ENCODE peak calls at places on chromosome 4, in nine cellular contexts. Y is endodermal cell; A is CD8-positive, alpha-beta T cell; Z is AG04450; U is AG10803; Q is esophagus muscularis mucosa; T is ovary; F is fibroblast of mammary gland; E is lower lobe of right lung. M is an unnamed sample.

GRCh38 chr4:140057693-140058092 is 96.3 kb downstream of the MAML3 start:
- DNase-seq in A (no peak), E (no peak), T (no peak), U (no peak), F (no peak), Y (no peak), Z (no peak), Q (no peak), M (no peak)

GRCh38 chr4:152246659-152247058 is 289.2 kb downstream of the FBXW7 start:
- DNase-seq in T (no peak), Q (peak; percentile 83), A (peak; percentile 70), U (no peak), Y (no peak), Z (no peak), F (no peak), E (no peak), M (no peak)

GRCh38 chr4:76589872-76590846 is 155.1 kb downstream of the SHROOM3 start:
- DNase-seq in Z (peak; percentile 87), Y (peak; percentile 94), A (no peak), T (peak; percentile 58), U (peak; percentile 99), F (peak; percentile 60), Q (no peak), E (peak; percentile 81), M (peak; percentile 90)

GRCh38 chr4:113636877-113637276 is 124.7 kb downstream of the CAMK2D start:
- DNase-seq in Q (no peak), Y (no peak), T (no peak), U (peak; percentile 60), Z (peak; percentile 20), E (no peak), A (peak; percentile 54), F (peak; percentile 47), M (peak; percentile 19)

GRCh38 chr4:11506194-11506593 is 77.5 kb upstream of the HS3ST1 start:
- DNase-seq in Y (no peak), Q (no peak), U (no peak), F (no peak), E (no peak), T (no peak), Z (no peak), A (no peak), M (no peak)

GRCh38 chr4:118734491-118735205 is 49.5 kb downstream of the METTL14 start:
- DNase-seq in A (no peak), U (no peak), T (no peak), Q (no peak), Z (no peak), Y (no peak), F (no peak), E (no peak), M (no peak)

GRCh38 chr4:132530846-132531245 is 618.2 kb upstream of the PCDH10 start:
- DNase-seq in F (no peak), Q (no peak), T (no peak), Y (no peak), A (no peak), E (no peak), Z (no peak), U (no peak), M (no peak)

GRCh38 chr4:6893449-6894085 is 16.1 kb upstream of the TBC1D14 start:
- DNase-seq in Q (no peak), T (no peak), U (peak; percentile 46), E (no peak), F (no peak), A (no peak), Z (peak; percentile 55), Y (no peak), M (no peak)

GRCh38 chr4:71841336-71841735 is 57.5 kb upstream of the GC start:
- DNase-seq in F (no peak), A (no peak), Q (no peak), U (no peak), E (no peak), Y (no peak), Z (no peak), T (no peak), M (no peak)

GRCh38 chr4:140754918-140755810 is 1.0 kb downstream of the TBC1D9 start:
- DNase-seq in U (no peak), Q (no peak), E (no peak), F (no peak), Z (no peak), A (no peak), Y (no peak), T (no peak), M (no peak)

GRCh38 chr4:19774690-19775256 is 476.9 kb upstream of the SLIT2 start:
- DNase-seq in T (no peak), Y (no peak), Z (no peak), A (no peak), U (no peak), E (no peak), F (peak; percentile 23), Q (no peak), M (no peak)

GRCh38 chr4:45939056-45939455 is 184.8 kb downstream of the GABRG1 start:
- DNase-seq in Y (no peak), Z (no peak), A (no peak), T (no peak), F (no peak), U (no peak), Q (no peak), E (no peak), M (no peak)

GRCh38 chr4:45946699-45947098 is 177.2 kb downstream of the GABRG1 start:
- DNase-seq in Y (no peak), A (no peak), T (no peak), U (no peak), Z (no peak), Q (no peak), E (no peak), F (no peak), M (peak; percentile 16)

DNA sequence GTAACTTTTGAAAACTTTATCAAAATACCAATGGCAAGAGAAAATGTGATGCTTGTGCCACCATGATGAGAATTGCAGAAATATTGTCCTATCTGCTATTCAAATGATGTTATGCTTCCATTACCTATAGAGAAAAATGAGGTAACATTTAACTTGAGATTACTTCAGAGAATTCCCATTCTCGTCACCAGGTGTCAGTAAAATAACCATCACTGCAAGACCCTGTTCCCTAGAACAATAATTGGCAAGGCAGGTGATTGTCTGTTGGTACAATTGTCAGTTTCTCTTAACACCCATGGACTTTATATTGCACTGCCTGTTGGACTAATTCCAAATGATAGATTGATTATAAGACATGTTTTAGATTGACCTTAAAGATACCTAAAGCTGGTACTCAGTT is 179.9 kb downstream of the GABRG1 start:
- DNase-seq in Z (no peak), Q (no peak), E (no peak), T (no peak), U (no peak), F (no peak), A (no peak), Y (no peak), M (no peak)
- TF ChIP-seq CTCF in Z (no peak), Q (no peak), E (no peak), T (no peak), U (no peak), F (no peak), A (no peak), Y (peak; percentile 39), M (no peak)

GRCh38 chr4:101222156-101222845 is 125.0 kb downstream of the PPP3CA start:
- DNase-seq in A (no peak), Z (no peak), Q (no peak), Y (no peak), U (no peak), F (peak; percentile 25), E (no peak), T (no peak), M (no peak)
- TF ChIP-seq CTCF in A (no peak), Z (no peak), Q (no peak), Y (no peak), U (no peak), F (no peak), E (no peak), T (no peak), M (no peak)

GRCh38 chr4:17597517-17597916 is 16.9 kb upstream of the MED28 start:
- DNase-seq in F (peak; percentile 14), A (no peak), Q (no peak), Y (peak; percentile 61), T (no peak), Z (no peak), E (no peak), U (peak; percentile 6), M (no peak)
- TF ChIP-seq CTCF in F (peak; percentile 37), A (no peak), Q (no peak), Y (peak; percentile 68), T (no peak), Z (peak; percentile 51), E (no peak), U (peak; percentile 41), M (peak; percentile 66)

GRCh38 chr4:25427871-25428270 is 50.8 kb downstream of the ANAPC4 start:
- DNase-seq in T (no peak), A (no peak), E (no peak), Y (no peak), U (no peak), Q (no peak), F (no peak), Z (no peak), M (no peak)
- TF ChIP-seq CTCF in T (no peak), A (no peak), E (no peak), Y (peak; percentile 50), U (no peak), Q (no peak), F (no peak), Z (no peak), M (no peak)

GRCh38 chr4:26839016-26839415 is 21.6 kb upstream of the STIM2 start:
- DNase-seq in U (no peak), E (no peak), Z (no peak), F (no peak), A (no peak), T (no peak), Y (no peak), Q (no peak), M (peak; percentile 9)

GRCh38 chr4:26838055-26838842 is 22.4 kb upstream of the STIM2 start:
- DNase-seq in A (no peak), T (no peak), E (no peak), U (no peak), F (no peak), Z (no peak), Q (no peak), Y (peak; percentile 52), M (no peak)

GRCh38 chr4:26836539-26836938 is 24.1 kb upstream of the STIM2 start:
- DNase-seq in Q (no peak), F (no peak), Y (peak; percentile 60), Z (no peak), U (no peak), A (no peak), T (no peak), E (no peak), M (no peak)

DNA sequence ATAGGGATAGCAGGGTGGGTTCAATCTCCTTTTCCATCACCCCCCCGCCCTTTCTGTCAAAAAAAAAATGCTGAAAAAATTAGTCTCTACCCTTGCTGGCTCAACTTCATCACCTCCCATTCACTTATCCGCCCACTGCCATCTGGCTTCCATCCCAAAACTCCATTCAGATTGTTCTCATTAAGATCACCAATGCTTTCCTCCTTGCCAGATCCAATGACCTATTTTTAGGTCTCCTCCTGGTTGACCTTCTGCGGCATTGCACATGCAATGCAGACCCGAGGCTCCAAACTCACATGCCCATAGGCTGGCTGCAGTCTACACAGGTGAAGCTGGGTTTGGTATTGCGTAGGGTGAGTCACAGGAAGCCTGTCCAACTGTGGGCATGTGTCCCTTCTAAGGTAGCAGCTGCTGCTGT is 21.1 kb upstream of the STIM2 start:
- DNase-seq in T (no peak), Y (no peak), E (no peak), Q (no peak), A (no peak), Z (no peak), U (peak; percentile 55), F (peak; percentile 84), M (no peak)
- TF ChIP-seq CTCF in T (no peak), Y (no peak), E (no peak), Q (no peak), A (no peak), Z (no peak), U (no peak), F (no peak), M (no peak)

M was measured in HFFc6.